ENCODE peak calls at places on chromosomes 1 and 21, in five cellular contexts. C is right lobe of liver, Q is ovary, X is body of pancreas, V is foreskin keratinocyte. R is an unnamed sample.
A peak's percentile ranks its signal among the peaks of the same experiment; 100 is the strongest.

GRCh38 chr1:93814795-93815737 is 63.9 kb downstream of the DNTTIP2 start:
- DNase-seq in X (no peak), C (no peak), Q (no peak), V (no peak), R (no peak)

GRCh38 chr21:33401617-33401967 is 1.6 kb upstream of the IFNGR2 start:
- DNase-seq in X (peak; percentile 31), Q (no peak), V (no peak), C (no peak), R (no peak)

GRCh38 chr1:116489231-116489697 is 81.6 kb downstream of the CD58 start:
- DNase-seq in V (no peak), Q (no peak), X (peak; percentile 84), C (no peak), R (peak; percentile 79)

GRCh38 chr1:235532350-235532749 is 28.1 kb upstream of the B3GALNT2 start:
- DNase-seq in V (peak; percentile 65), X (no peak), C (no peak), Q (no peak), R (no peak)

GRCh38 chr1:153527023-153527724 is 8.6 kb downstream of the S100A6 start:
- DNase-seq in C (no peak), V (peak; percentile 93), X (no peak), Q (no peak), R (no peak)

GRCh38 chr1:25647863-25648262 is 31.3 kb downstream of the MAN1C1 start:
- DNase-seq in C (no peak), V (no peak), X (no peak), Q (no peak), R (no peak)

GRCh38 chr21:43766734-43767497 is 9.2 kb downstream of the CSTB start:
- DNase-seq in V (no peak), Q (peak; percentile 73), C (no peak), X (peak; percentile 32), R (peak; percentile 36)

GRCh38 chr1:229570891-229571516 is 12.5 kb upstream of the ABCB10 start:
- DNase-seq in X (peak; percentile 53), C (no peak), V (no peak), Q (no peak), R (no peak)

GRCh38 chr1:206508956-206509355 is 1.6 kb downstream of the RASSF5 start:
- DNase-seq in V (no peak), C (peak; percentile 68), Q (no peak), X (peak; percentile 42), R (no peak)

GRCh38 chr1:206508130-206508884 is 976 bp downstream of the RASSF5 start:
- DNase-seq in Q (no peak), C (peak; percentile 88), X (no peak), V (no peak), R (peak; percentile 19)

GRCh38 chr1:206506803-206507394 is 432 bp upstream of the RASSF5 start:
- DNase-seq in X (peak; percentile 45), C (no peak), Q (no peak), V (no peak), R (no peak)

GRCh38 chr1:206506405-206506802 is 927 bp upstream of the RASSF5 start:
- DNase-seq in C (no peak), V (no peak), X (no peak), Q (no peak), R (no peak)

GRCh38 chr1:206507395-206508129 is at the start of gene RASSF5:
- DNase-seq in X (peak; percentile 92), Q (peak; percentile 74), V (no peak), C (peak; percentile 95), R (peak; percentile 54)
- H3K4me1 ChIP-seq in X (peaks cover 63% of the 10 kb centered on the region), Q (peaks cover 3% of the 10 kb centered on the region), V (peaks cover 17% of the 10 kb centered on the region), C (peaks cover 26% of the 10 kb centered on the region), R (no peaks in the 10 kb centered on the region)

DNA sequence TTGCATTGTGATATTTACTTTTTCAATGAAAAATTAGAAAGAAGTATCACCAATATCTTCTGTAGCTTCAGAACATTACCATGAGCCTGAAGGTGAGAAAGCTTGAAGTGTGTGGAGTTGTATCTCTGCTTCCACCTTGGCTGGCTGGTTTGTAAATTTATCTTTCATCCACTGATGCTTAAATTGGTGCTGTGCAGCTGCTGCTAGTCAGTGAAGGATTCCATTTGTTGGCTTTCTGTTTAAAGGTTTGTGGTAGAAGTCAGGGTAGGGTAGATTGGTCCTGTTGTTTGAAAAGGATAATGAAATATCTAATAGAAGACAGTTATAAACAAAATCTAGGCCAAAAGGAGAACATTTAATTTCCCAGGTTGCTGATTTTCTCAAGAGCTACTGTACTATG is 105.7 kb downstream of the C1orf21 start:
- DNase-seq in V (no peak), Q (no peak), X (no peak), C (no peak), R (no peak)
- H3K27ac ChIP-seq in V (no peak overlapping the region), Q (no peak overlapping the region), X (no peak overlapping the region), C (peak overlapping the region; percentile 82), R (peak overlapping the region; percentile 83)

GRCh38 chr1:167678838-167679237 is 42.9 kb upstream of the MPZL1 start:
- DNase-seq in X (no peak), C (no peak), Q (no peak), V (no peak), R (no peak)
- H3K4me1 ChIP-seq in X (no peaks in the 10 kb centered on the region), C (no peaks in the 10 kb centered on the region), Q (no peaks in the 10 kb centered on the region), V (no peaks in the 10 kb centered on the region), R (peaks cover 2% of the 10 kb centered on the region)

GRCh38 chr1:101308001-101308659 is 71.3 kb downstream of the S1PR1 start:
- DNase-seq in V (no peak), X (no peak), Q (no peak), C (no peak), R (no peak)

GRCh38 chr1:101310484-101310883 is 73.7 kb downstream of the S1PR1 start:
- DNase-seq in X (no peak), C (no peak), Q (no peak), V (no peak), R (no peak)

GRCh38 chr1:101308935-101309333 is 72.1 kb downstream of the S1PR1 start:
- DNase-seq in V (no peak), Q (no peak), C (no peak), X (no peak), R (no peak)

GRCh38 chr1:101311146-101311892 is 74.5 kb downstream of the S1PR1 start:
- DNase-seq in V (no peak), Q (no peak), C (no peak), X (no peak), R (no peak)

DNA sequence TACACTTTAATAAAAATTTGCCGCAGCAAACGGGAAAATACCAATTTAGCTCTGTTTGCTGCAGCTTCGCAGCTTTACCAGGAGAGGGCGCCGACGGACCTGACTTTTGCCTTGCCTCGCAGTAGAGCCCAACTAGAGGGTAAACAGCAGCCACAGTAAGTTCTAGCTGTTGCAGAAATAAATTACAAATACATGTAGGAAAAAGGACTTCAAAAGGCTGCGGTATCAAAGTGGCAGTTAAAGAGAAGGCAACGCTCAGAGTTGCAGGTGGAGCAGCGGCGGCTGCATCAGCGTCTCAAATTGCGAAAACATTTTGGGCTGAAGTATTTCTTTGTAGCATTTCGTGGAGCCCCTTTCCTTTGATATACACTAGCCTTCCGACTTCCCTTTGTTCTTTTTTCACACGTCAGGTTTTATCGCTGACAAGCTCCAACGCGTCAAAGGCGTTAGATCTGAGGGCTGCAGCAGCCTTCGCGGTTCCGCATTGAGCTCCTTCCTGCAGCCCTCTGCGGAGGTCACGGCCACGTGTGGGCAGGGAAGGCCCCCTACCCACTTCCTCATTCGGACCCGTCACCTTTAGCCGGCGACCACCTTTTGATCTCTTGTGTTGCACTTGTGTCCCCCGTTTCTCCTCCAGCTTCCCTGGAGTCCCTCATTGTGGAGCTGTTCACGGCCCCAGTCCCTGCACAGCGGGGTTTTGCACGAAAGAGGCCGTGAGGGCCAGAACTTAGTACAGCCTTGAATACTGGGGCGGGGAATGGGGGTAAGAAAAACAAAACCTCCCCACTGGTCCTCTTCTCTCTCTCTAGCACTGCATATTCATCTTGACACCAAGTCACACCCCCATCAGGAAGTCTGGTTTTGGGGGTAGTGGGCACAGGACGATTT is 72.8 kb downstream of the S1PR1 start:
- DNase-seq in Q (peak; percentile 48), X (peak; percentile 61), C (peak; percentile 59), V (peak; percentile 16), R (peak; percentile 53)
- H3K27ac ChIP-seq in Q (no peak overlapping the region), X (no peak overlapping the region), C (no peak overlapping the region), V (no peak overlapping the region), R (peak overlapping the region; percentile 2)

DNA sequence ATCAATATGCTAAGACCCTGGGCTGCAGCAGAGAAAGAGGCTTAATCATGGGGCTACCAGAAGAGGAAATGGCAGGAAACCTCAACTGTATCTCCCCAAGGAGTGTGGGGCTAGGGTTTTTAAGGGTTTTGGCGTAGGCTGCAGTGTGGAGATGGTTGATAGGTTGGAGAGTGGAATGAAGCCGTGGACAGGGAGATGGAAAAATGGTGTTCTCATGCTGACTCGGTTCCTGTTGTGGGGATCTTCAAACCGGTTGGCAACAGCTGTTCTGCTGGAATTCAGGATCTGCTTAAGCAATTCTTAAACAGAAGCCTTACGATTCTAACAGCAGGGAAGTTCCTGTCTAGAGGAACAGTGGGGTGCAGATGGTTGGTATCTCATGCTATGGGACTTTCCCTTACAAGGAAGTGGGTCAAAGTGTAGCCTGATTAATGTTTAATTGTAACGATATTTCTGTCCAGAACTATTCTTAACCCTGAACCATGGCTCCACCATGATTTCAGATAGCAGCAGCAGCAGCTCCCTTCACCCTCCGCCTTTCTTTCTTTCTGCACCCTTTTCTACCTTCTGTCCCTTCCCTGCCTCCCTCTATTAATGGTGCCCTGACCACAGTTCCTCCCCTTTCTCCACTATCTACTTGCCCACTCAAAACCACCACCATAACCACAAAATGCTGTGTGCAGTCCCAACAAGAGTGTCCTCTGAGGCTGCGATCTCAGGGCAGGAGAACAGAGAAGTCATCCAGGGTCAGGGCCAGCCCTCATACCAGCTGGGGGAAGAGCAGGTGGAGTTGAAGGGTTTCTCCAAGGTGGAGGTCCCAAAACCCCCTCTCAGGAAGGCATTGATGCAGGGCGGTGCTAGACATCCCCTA is 30.8 kb downstream of the RSPH1 start:
- DNase-seq in V (no peak), Q (no peak), C (peak; percentile 42), X (peak; percentile 78), R (peak; percentile 94)
- H3K4me1 ChIP-seq in V (peaks cover 8% of the 10 kb centered on the region), Q (no peaks in the 10 kb centered on the region), C (peaks cover 38% of the 10 kb centered on the region), X (peaks cover 68% of the 10 kb centered on the region), R (peaks cover 27% of the 10 kb centered on the region)

GRCh38 chr1:33085332-33085731 is 4.4 kb downstream of the AZIN2 start:
- DNase-seq in Q (no peak), X (no peak), V (no peak), C (peak; percentile 44), R (no peak)
- H3K27ac ChIP-seq in Q (no peak overlapping the region), X (no peak overlapping the region), V (no peak overlapping the region), C (no peak overlapping the region), R (no peak overlapping the region)

R was measured in small intestine.